ENCODE peak calls at places on chromosomes 1 and 21, in four cellular contexts. One of them, this sample, is unnamed.

GRCh38 chr1:8417625-8418024 is 99.7 kb downstream of the SLC45A1 start:
- DNase-seq in K562: no peak
- DNase-seq in A549: no peak
- DNase-seq in H1: no peak
- DNase-seq in this sample: no peak

GRCh38 chr1:227729881-227730629 is 5.0 kb downstream of the JMJD4 start:
- DNase-seq in A549: peak
- DNase-seq in H1: peak
- DNase-seq in K562: peak
- DNase-seq in this sample: peak

GRCh38 chr1:209835782-209836298 is 8.1 kb downstream of the UTP25 start:
- DNase-seq in A549: no peak
- DNase-seq in K562: no peak
- DNase-seq in H1: no peak
- DNase-seq in this sample: no peak

GRCh38 chr1:78114034-78114956 is 68.5 kb downstream of the GIPC2 start:
- DNase-seq in K562: peak
- DNase-seq in A549: peak
- DNase-seq in H1: no peak
- DNase-seq in this sample: peak

GRCh38 chr1:6603851-6604558 is 1.3 kb upstream of the KLHL21 start:
- DNase-seq in K562: no peak
- DNase-seq in H1: peak
- DNase-seq in A549: no peak
- DNase-seq in this sample: peak

GRCh38 chr1:157831968-157832626 is 9.5 kb downstream of the CD5L start:
- DNase-seq in K562: no peak
- DNase-seq in A549: no peak
- DNase-seq in H1: no peak
- DNase-seq in this sample: no peak

GRCh38 chr21:42198949-42199348 is 20.0 kb upstream of the ABCG1 start:
- DNase-seq in A549: no peak
- DNase-seq in H1: no peak
- DNase-seq in K562: no peak
- DNase-seq in this sample: no peak

GRCh38 chr1:171841931-171842723 is 829 bp downstream of the DNM3 start:
- DNase-seq in A549: peak
- DNase-seq in K562: no peak
- DNase-seq in H1: no peak
- DNase-seq in this sample: no peak

GRCh38 chr1:203702130-203702577 is 62.8 kb upstream of the LAX1 start:
- DNase-seq in A549: peak
- DNase-seq in K562: peak
- DNase-seq in H1: peak
- DNase-seq in this sample: peak

GRCh38 chr1:192159034-192159433 is 772 bp downstream of the RGS18 start:
- DNase-seq in H1: no peak
- DNase-seq in A549: no peak
- DNase-seq in K562: no peak
- DNase-seq in this sample: no peak

GRCh38 chr1:46488343-46489168 is 1.1 kb upstream of the DMBX1 start:
- DNase-seq in A549: no peak
- DNase-seq in H1: no peak
- DNase-seq in K562: no peak
- DNase-seq in this sample: no peak

DNA sequence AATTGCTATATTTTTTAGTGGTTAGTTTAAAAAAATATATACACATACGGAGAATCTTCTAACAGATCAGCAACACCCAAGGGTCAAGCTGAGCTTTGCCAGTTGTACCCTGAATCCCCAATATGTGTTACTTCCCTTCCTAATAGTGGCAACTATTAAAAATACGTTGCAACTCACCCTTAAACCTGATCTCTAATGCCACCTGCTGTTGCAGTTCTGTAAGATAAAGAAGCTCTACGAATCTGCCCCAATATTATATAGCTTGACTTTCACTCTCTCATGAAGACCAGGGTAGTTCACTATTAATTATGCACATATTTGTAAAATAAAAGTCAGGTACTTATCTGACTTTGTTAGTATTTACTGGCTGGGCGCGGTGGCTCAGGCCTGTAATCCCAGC is 58.4 kb downstream of the ASH1L start:
- DNase-seq in K562: no peak
- DNase-seq in H1: no peak
- DNase-seq in A549: peak
- DNase-seq in this sample: peak
- TF ChIP-seq PHF8 in K562: no peak
- TF ChIP-seq PHF8 in H1: no peak
- TF ChIP-seq PHF8 in A549: no peak
- TF ChIP-seq PHF8 in this sample: no peak

GRCh38 chr1:119374208-119374877 is 5.8 kb downstream of the HAO2 start:
- DNase-seq in H1: no peak
- DNase-seq in A549: peak
- DNase-seq in K562: no peak
- DNase-seq in this sample: no peak
- TF ChIP-seq PHF8 in H1: no peak
- TF ChIP-seq PHF8 in A549: no peak
- TF ChIP-seq PHF8 in K562: no peak
- TF ChIP-seq PHF8 in this sample: no peak

GRCh38 chr1:1264868-1265272 is 8.8 kb downstream of the UBE2J2 start:
- DNase-seq in K562: peak
- DNase-seq in A549: no peak
- DNase-seq in H1: no peak
- DNase-seq in this sample: no peak
- TF ChIP-seq PHF8 in K562: no peak
- TF ChIP-seq PHF8 in A549: no peak
- TF ChIP-seq PHF8 in H1: no peak
- TF ChIP-seq PHF8 in this sample: no peak

GRCh38 chr1:30323841-30324240 is 399.5 kb downstream of the MATN1 start:
- DNase-seq in A549: no peak
- DNase-seq in H1: no peak
- DNase-seq in K562: no peak
- DNase-seq in this sample: no peak
- TF ChIP-seq PHF8 in A549: no peak
- TF ChIP-seq PHF8 in H1: no peak
- TF ChIP-seq PHF8 in K562: no peak
- TF ChIP-seq PHF8 in this sample: no peak

DNA sequence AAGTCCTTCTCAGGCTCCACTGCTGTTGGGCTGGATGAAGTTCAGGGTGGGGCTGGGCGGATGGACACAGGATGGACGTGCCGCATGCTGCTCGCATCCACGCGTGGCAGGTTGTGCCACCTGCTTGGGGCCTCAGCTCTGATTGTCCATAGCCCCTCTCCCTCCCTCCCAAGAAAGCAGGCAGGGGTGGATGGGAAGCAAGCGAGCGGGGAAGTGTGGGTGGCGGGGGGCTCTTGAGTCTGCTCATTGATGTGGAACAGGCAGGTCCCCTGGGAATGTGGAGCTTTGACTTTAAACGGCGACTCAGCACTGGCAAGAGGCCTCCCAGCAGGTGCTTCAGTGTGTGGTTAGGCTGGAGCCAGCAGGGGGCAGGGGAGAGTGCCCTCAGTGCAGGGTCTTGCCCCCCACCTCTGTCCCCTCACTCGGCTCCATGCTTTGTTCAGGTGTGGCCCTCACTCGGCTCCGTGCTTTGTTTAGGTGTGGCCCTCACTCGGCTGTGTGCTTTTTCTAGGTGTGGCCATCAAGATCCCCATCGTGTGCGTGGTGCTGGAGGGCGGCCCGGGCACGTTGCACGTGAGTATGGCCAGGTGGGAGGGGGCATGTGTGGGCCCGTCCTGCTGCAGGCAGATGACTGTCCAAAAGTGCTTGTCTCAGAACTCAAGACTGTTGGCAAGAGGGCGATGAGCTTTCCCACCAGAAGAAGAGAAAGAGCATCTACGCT is 23.9 kb downstream of the TRPM2 start:
- DNase-seq in K562: peak
- DNase-seq in A549: no peak
- DNase-seq in H1: no peak
- DNase-seq in this sample: no peak
- TF ChIP-seq PHF8 in K562: no peak
- TF ChIP-seq PHF8 in A549: no peak
- TF ChIP-seq PHF8 in H1: no peak
- TF ChIP-seq PHF8 in this sample: no peak

DNA sequence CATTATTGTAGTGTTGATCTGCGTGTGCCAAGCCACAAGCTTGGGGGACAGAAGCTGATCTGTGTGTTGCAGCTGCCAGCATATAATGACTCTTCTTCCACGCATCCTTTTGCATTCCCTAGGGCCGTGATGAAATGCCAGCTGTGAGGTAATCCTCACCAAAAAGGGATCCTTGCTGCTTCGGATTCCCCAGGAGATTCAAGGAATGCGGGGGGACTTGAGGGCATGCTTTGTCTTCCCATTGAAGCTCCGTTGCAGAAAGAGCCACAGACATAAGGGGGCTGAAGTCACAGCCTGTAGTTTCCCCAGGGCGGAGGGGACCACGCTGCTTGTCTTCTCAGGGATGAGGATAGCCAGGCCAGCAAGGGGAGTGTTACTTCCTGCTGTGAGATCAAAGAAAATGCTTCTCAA is 281.6 kb upstream of the FMN2 start:
- DNase-seq in K562: no peak
- DNase-seq in A549: no peak
- DNase-seq in H1: no peak
- DNase-seq in this sample: no peak
- TF ChIP-seq PHF8 in K562: no peak
- TF ChIP-seq PHF8 in A549: no peak
- TF ChIP-seq PHF8 in H1: no peak
- TF ChIP-seq PHF8 in this sample: no peak

GRCh38 chr21:19969156-19969555 is 1029.1 kb upstream of the NCAM2 start:
- DNase-seq in H1: no peak
- DNase-seq in A549: no peak
- DNase-seq in K562: no peak
- DNase-seq in this sample: no peak
- TF ChIP-seq PHF8 in H1: no peak
- TF ChIP-seq PHF8 in A549: no peak
- TF ChIP-seq PHF8 in K562: no peak
- TF ChIP-seq PHF8 in this sample: no peak

DNA sequence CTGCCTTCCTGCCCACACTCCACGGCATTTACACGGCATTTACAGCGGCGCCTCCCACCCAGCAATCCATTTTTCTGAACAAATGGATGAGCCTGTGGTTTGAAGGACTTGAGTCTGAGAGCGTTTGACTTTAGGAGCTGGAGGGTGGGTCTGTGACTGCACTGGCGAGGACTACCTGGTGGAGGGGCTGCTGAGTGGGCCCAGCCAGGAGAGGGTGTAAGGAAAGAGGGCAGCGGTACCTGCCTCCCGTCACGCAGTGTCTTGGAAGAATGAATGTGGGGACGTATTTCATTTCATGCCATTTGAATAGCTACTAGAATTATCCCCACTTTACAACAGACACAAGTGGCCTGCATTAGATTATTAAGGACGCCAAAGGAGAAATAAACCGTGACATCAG is 62.9 kb downstream of the B3GALT5 start:
- DNase-seq in H1: no peak
- DNase-seq in A549: no peak
- DNase-seq in K562: no peak
- DNase-seq in this sample: no peak
- TF ChIP-seq PHF8 in H1: no peak
- TF ChIP-seq PHF8 in A549: no peak
- TF ChIP-seq PHF8 in K562: no peak
- TF ChIP-seq PHF8 in this sample: no peak

GRCh38 chr1:246897302-246897701 is 34.4 kb downstream of the AHCTF1 start:
- DNase-seq in H1: no peak
- DNase-seq in K562: no peak
- DNase-seq in A549: no peak
- DNase-seq in this sample: no peak
- TF ChIP-seq PHF8 in H1: no peak
- TF ChIP-seq PHF8 in K562: no peak
- TF ChIP-seq PHF8 in A549: no peak
- TF ChIP-seq PHF8 in this sample: no peak

DNA sequence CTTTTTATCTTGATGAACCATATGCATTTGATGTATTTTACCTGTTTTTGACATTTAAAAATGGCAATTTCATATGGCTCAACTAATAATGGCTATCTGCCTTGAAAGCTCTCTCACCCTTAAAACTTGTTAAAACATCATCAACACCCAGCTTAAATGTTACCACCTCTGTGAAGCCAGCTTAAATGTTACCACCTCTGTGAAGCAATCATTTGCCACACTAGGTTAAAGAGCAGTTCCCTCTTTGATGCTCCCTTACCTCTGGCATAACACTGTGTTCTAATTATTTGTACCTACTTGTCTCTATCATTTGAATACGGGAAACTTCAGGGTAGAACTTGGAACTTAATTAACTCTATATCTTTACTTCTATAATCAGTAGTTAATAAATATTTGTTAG is 182.0 kb downstream of the LHX8 start:
- DNase-seq in A549: no peak
- DNase-seq in K562: no peak
- DNase-seq in H1: no peak
- DNase-seq in this sample: no peak
- TF ChIP-seq PHF8 in A549: no peak
- TF ChIP-seq PHF8 in K562: no peak
- TF ChIP-seq PHF8 in H1: no peak
- TF ChIP-seq PHF8 in this sample: no peak

This sample was measured in HepG2.